ENCODE peak calls at places on chromosomes 11 and 22, in five cellular contexts. One of them, this sample, is unnamed.

GRCh38 chr11:76610871-76611475 is 59.6 kb downstream of the LRRC32 start:
- DNase-seq in fibroblast of lung: no peak
- DNase-seq in CD4-positive, CD25-positive, alpha-beta regulatory T cell: no peak
- DNase-seq in left ventricle myocardium inferior: peak; percentile 65
- DNase-seq in cardiac muscle cell: peak; percentile 94
- DNase-seq in this sample: no peak

GRCh38 chr11:119889728-119890280 is 160.8 kb upstream of the NECTIN1 start:
- DNase-seq in fibroblast of lung: no peak
- DNase-seq in CD4-positive, CD25-positive, alpha-beta regulatory T cell: no peak
- DNase-seq in left ventricle myocardium inferior: no peak
- DNase-seq in cardiac muscle cell: no peak
- DNase-seq in this sample: no peak

GRCh38 chr11:13376402-13376801 is 86.6 kb downstream of the BTBD10 start:
- DNase-seq in fibroblast of lung: no peak
- DNase-seq in CD4-positive, CD25-positive, alpha-beta regulatory T cell: no peak
- DNase-seq in left ventricle myocardium inferior: no peak
- DNase-seq in cardiac muscle cell: no peak
- DNase-seq in this sample: no peak

GRCh38 chr11:70503878-70504240 is 105.5 kb downstream of the CTTN start:
- DNase-seq in fibroblast of lung: no peak
- DNase-seq in CD4-positive, CD25-positive, alpha-beta regulatory T cell: no peak
- DNase-seq in left ventricle myocardium inferior: peak; percentile 13
- DNase-seq in cardiac muscle cell: no peak
- DNase-seq in this sample: no peak

GRCh38 chr11:65973439-65974110 is 12.0 kb downstream of the SART1 start:
- DNase-seq in fibroblast of lung: peak; percentile 58
- DNase-seq in CD4-positive, CD25-positive, alpha-beta regulatory T cell: no peak
- DNase-seq in left ventricle myocardium inferior: no peak
- DNase-seq in cardiac muscle cell: no peak
- DNase-seq in this sample: no peak

GRCh38 chr11:123536690-123537437 is 106.8 kb downstream of the GRAMD1B start:
- DNase-seq in fibroblast of lung: no peak
- DNase-seq in CD4-positive, CD25-positive, alpha-beta regulatory T cell: no peak
- DNase-seq in left ventricle myocardium inferior: no peak
- DNase-seq in cardiac muscle cell: peak; percentile 10
- DNase-seq in this sample: no peak

GRCh38 chr11:92776676-92777075 is 192.8 kb upstream of the MTNR1B start:
- DNase-seq in fibroblast of lung: peak; percentile 67
- DNase-seq in CD4-positive, CD25-positive, alpha-beta regulatory T cell: no peak
- DNase-seq in left ventricle myocardium inferior: peak; percentile 16
- DNase-seq in cardiac muscle cell: peak; percentile 82
- DNase-seq in this sample: no peak

GRCh38 chr22:41361716-41362310 is 19.9 kb upstream of the TEF start:
- DNase-seq in fibroblast of lung: peak; percentile 27
- DNase-seq in CD4-positive, CD25-positive, alpha-beta regulatory T cell: no peak
- DNase-seq in left ventricle myocardium inferior: no peak
- DNase-seq in cardiac muscle cell: no peak
- DNase-seq in this sample: no peak

GRCh38 chr11:44566952-44567875 is 1.8 kb downstream of the CD82 start:
- DNase-seq in fibroblast of lung: no peak
- DNase-seq in CD4-positive, CD25-positive, alpha-beta regulatory T cell: no peak
- DNase-seq in left ventricle myocardium inferior: no peak
- DNase-seq in cardiac muscle cell: no peak
- DNase-seq in this sample: no peak

GRCh38 chr11:70525006-70525405 is 126.7 kb downstream of the CTTN start:
- DNase-seq in fibroblast of lung: no peak
- DNase-seq in CD4-positive, CD25-positive, alpha-beta regulatory T cell: no peak
- DNase-seq in left ventricle myocardium inferior: peak; percentile 0
- DNase-seq in cardiac muscle cell: no peak
- DNase-seq in this sample: no peak

GRCh38 chr22:50687829-50688228 is 15.2 kb downstream of the SHANK3 start:
- DNase-seq in fibroblast of lung: no peak
- DNase-seq in CD4-positive, CD25-positive, alpha-beta regulatory T cell: no peak
- DNase-seq in left ventricle myocardium inferior: no peak
- DNase-seq in cardiac muscle cell: no peak
- DNase-seq in this sample: no peak

GRCh38 chr11:26583550-26583949 is 11.5 kb upstream of the MUC15 start:
- DNase-seq in fibroblast of lung: no peak
- DNase-seq in CD4-positive, CD25-positive, alpha-beta regulatory T cell: no peak
- DNase-seq in left ventricle myocardium inferior: no peak
- DNase-seq in cardiac muscle cell: peak; percentile 2
- DNase-seq in this sample: no peak

GRCh38 chr11:28346721-28347120 is 238.5 kb downstream of the METTL15 start:
- DNase-seq in fibroblast of lung: peak; percentile 43
- DNase-seq in CD4-positive, CD25-positive, alpha-beta regulatory T cell: no peak
- DNase-seq in left ventricle myocardium inferior: no peak
- DNase-seq in cardiac muscle cell: no peak
- DNase-seq in this sample: no peak

GRCh38 chr11:67054851-67055523 is 1.7 kb upstream of the RHOD start:
- DNase-seq in fibroblast of lung: peak; percentile 78
- DNase-seq in CD4-positive, CD25-positive, alpha-beta regulatory T cell: no peak
- DNase-seq in left ventricle myocardium inferior: peak; percentile 75
- DNase-seq in cardiac muscle cell: peak; percentile 83
- DNase-seq in this sample: peak; percentile 69

DNA sequence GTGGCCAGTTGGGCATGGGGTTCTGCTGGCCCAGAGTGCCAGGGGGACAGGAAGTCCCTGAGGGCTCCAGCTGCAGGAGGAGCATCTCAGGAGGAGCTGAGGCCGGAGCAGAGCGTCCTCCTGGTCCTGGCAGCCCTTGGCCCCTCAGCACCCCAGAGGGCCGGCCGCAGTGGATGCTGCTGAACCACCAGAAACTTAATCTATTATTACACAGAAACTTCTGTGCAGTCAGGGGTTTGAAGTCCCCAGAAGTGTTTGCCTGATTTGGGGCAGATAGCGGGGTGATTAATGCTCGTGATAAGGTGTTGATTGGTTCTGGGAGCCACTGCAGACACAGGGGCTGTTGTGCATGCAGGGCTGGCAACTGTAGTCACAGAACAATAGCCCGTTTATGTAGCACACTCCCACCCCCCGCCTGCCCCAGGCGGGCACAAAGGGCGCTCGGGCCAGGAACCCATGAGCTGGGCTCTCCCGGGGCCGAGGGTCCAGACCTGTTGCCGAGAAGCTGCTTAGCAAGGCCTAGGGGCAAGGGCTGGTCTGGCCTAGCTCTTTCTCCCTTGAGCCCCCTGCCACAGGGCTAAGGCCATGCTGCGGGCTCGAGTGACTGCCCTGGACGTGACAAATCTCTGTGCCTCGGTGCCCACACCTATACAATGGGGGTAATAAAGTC is 29.0 kb upstream of the KCNQ1OT1 start:
- DNase-seq in fibroblast of lung: no peak
- DNase-seq in CD4-positive, CD25-positive, alpha-beta regulatory T cell: no peak
- DNase-seq in left ventricle myocardium inferior: no peak
- DNase-seq in cardiac muscle cell: no peak
- DNase-seq in this sample: no peak
- H3K4me3 ChIP-seq in fibroblast of lung: no peak overlapping the region
- H3K4me3 ChIP-seq in CD4-positive, CD25-positive, alpha-beta regulatory T cell: no peak overlapping the region
- H3K4me3 ChIP-seq in left ventricle myocardium inferior: no peak overlapping the region
- H3K4me3 ChIP-seq in cardiac muscle cell: no peak overlapping the region
- H3K4me3 ChIP-seq in this sample: no peak overlapping the region

GRCh38 chr11:55357560-55358184 is 10.1 kb upstream of the OR4A15 start:
- DNase-seq in fibroblast of lung: no peak
- DNase-seq in CD4-positive, CD25-positive, alpha-beta regulatory T cell: no peak
- DNase-seq in left ventricle myocardium inferior: no peak
- DNase-seq in cardiac muscle cell: no peak
- DNase-seq in this sample: no peak
- H3K9me3 ChIP-seq in fibroblast of lung: no peaks in the 10 kb centered on the region
- H3K9me3 ChIP-seq in CD4-positive, CD25-positive, alpha-beta regulatory T cell: peaks cover 41% of the 10 kb centered on the region
- H3K9me3 ChIP-seq in left ventricle myocardium inferior: peaks cover 23% of the 10 kb centered on the region
- H3K9me3 ChIP-seq in cardiac muscle cell: no peaks in the 10 kb centered on the region
- H3K9me3 ChIP-seq in this sample: no peaks in the 10 kb centered on the region

DNA sequence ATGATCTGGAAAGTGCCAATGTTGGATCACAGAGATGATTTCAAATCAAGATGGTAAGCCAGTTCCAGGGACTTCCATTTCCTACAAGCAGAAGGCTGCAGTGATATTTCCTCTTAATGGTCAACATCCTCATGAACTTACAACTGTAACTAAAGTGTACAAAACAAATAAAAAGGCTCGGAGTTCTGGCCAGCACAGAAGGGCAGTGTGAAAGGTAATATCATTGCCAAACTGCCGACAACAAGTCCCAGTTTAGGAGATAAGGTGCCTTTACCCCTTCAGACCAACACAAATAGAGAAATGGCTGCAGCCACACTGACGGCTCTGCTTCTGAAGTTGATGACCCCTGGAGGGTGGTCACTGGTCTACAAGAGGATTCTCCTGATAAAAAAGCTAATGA is 91.1 kb downstream of the ETS1 start:
- DNase-seq in fibroblast of lung: no peak
- DNase-seq in CD4-positive, CD25-positive, alpha-beta regulatory T cell: no peak
- DNase-seq in left ventricle myocardium inferior: no peak
- DNase-seq in cardiac muscle cell: no peak
- DNase-seq in this sample: no peak
- H3K4me3 ChIP-seq in fibroblast of lung: peak overlapping the region; percentile 31
- H3K4me3 ChIP-seq in CD4-positive, CD25-positive, alpha-beta regulatory T cell: peak overlapping the region; percentile 100
- H3K4me3 ChIP-seq in left ventricle myocardium inferior: peak overlapping the region; percentile 57
- H3K4me3 ChIP-seq in cardiac muscle cell: no peak overlapping the region
- H3K4me3 ChIP-seq in this sample: no peak overlapping the region

GRCh38 chr22:48635031-48635430 is 1192.6 kb downstream of the BRD1 start:
- DNase-seq in fibroblast of lung: no peak
- DNase-seq in CD4-positive, CD25-positive, alpha-beta regulatory T cell: no peak
- DNase-seq in left ventricle myocardium inferior: no peak
- DNase-seq in cardiac muscle cell: no peak
- DNase-seq in this sample: no peak
- H3K9me3 ChIP-seq in fibroblast of lung: no peaks in the 10 kb centered on the region
- H3K9me3 ChIP-seq in CD4-positive, CD25-positive, alpha-beta regulatory T cell: no peaks in the 10 kb centered on the region
- H3K9me3 ChIP-seq in left ventricle myocardium inferior: no peaks in the 10 kb centered on the region
- H3K9me3 ChIP-seq in cardiac muscle cell: no peaks in the 10 kb centered on the region
- H3K9me3 ChIP-seq in this sample: no peaks in the 10 kb centered on the region

This sample was measured in right atrium auricular region.